ENCODE peak calls at places on chromosome 22, in eight cellular contexts. One of them, this sample, is unnamed.

GRCh38 chr22:40415531-40416266 is 45.3 kb downstream of the SGSM3 start:
- DNase-seq in IMR-90: peak; percentile 12
- DNase-seq in AG09309: no peak
- DNase-seq in uterus: no peak
- DNase-seq in fibroblast of pulmonary artery: peak; percentile 29
- DNase-seq in body of pancreas: no peak
- DNase-seq in prostate gland: no peak
- DNase-seq in heart left ventricle: no peak
- DNase-seq in this sample: no peak

GRCh38 chr22:44566911-44567310 is 68.9 kb upstream of the RTL6 start:
- DNase-seq in IMR-90: no peak
- DNase-seq in AG09309: no peak
- DNase-seq in uterus: no peak
- DNase-seq in fibroblast of pulmonary artery: no peak
- DNase-seq in body of pancreas: no peak
- DNase-seq in prostate gland: no peak
- DNase-seq in heart left ventricle: peak; percentile 21
- DNase-seq in this sample: no peak

GRCh38 chr22:40324468-40325305 is 21.6 kb upstream of the ADSL start:
- DNase-seq in IMR-90: no peak
- DNase-seq in AG09309: no peak
- DNase-seq in uterus: no peak
- DNase-seq in fibroblast of pulmonary artery: no peak
- DNase-seq in body of pancreas: no peak
- DNase-seq in prostate gland: no peak
- DNase-seq in heart left ventricle: no peak
- DNase-seq in this sample: no peak

GRCh38 chr22:44379817-44380560 is 67.2 kb upstream of the SHISAL1 start:
- DNase-seq in IMR-90: no peak
- DNase-seq in AG09309: no peak
- DNase-seq in uterus: no peak
- DNase-seq in fibroblast of pulmonary artery: no peak
- DNase-seq in body of pancreas: no peak
- DNase-seq in prostate gland: no peak
- DNase-seq in heart left ventricle: peak; percentile 13
- DNase-seq in this sample: no peak

GRCh38 chr22:48523761-48524160 is 1303.9 kb downstream of the BRD1 start:
- DNase-seq in IMR-90: no peak
- DNase-seq in AG09309: no peak
- DNase-seq in uterus: no peak
- DNase-seq in fibroblast of pulmonary artery: no peak
- DNase-seq in body of pancreas: no peak
- DNase-seq in prostate gland: no peak
- DNase-seq in heart left ventricle: no peak
- DNase-seq in this sample: no peak

GRCh38 chr22:20438678-20439492 is 1.3 kb upstream of the SCARF2 start:
- DNase-seq in IMR-90: no peak
- DNase-seq in AG09309: no peak
- DNase-seq in uterus: no peak
- DNase-seq in fibroblast of pulmonary artery: peak; percentile 18
- DNase-seq in body of pancreas: no peak
- DNase-seq in prostate gland: no peak
- DNase-seq in heart left ventricle: no peak
- DNase-seq in this sample: peak; percentile 67

GRCh38 chr22:41672780-41673509 is 15.7 kb downstream of the SNU13 start:
- DNase-seq in IMR-90: no peak
- DNase-seq in AG09309: no peak
- DNase-seq in uterus: no peak
- DNase-seq in fibroblast of pulmonary artery: no peak
- DNase-seq in body of pancreas: no peak
- DNase-seq in prostate gland: no peak
- DNase-seq in heart left ventricle: no peak
- DNase-seq in this sample: no peak

GRCh38 chr22:37051629-37052385 is at the start of gene KCTD17:
- DNase-seq in IMR-90: peak; percentile 59
- DNase-seq in AG09309: no peak
- DNase-seq in uterus: peak; percentile 74
- DNase-seq in fibroblast of pulmonary artery: peak; percentile 69
- DNase-seq in body of pancreas: peak; percentile 57
- DNase-seq in prostate gland: peak; percentile 32
- DNase-seq in heart left ventricle: peak; percentile 79
- DNase-seq in this sample: peak; percentile 76

GRCh38 chr22:44186737-44187136 is 6.0 kb downstream of the PARVG start:
- DNase-seq in IMR-90: no peak
- DNase-seq in AG09309: no peak
- DNase-seq in uterus: no peak
- DNase-seq in fibroblast of pulmonary artery: no peak
- DNase-seq in body of pancreas: no peak
- DNase-seq in prostate gland: no peak
- DNase-seq in heart left ventricle: no peak
- DNase-seq in this sample: no peak

GRCh38 chr22:44646141-44646540 is 55.9 kb upstream of the PRR5 start:
- DNase-seq in IMR-90: no peak
- DNase-seq in AG09309: no peak
- DNase-seq in uterus: no peak
- DNase-seq in fibroblast of pulmonary artery: no peak
- DNase-seq in body of pancreas: no peak
- DNase-seq in prostate gland: no peak
- DNase-seq in heart left ventricle: no peak
- DNase-seq in this sample: no peak

GRCh38 chr22:49850021-49850911 is 3.4 kb upstream of the ZBED4 start:
- DNase-seq in IMR-90: no peak
- DNase-seq in AG09309: no peak
- DNase-seq in uterus: no peak
- DNase-seq in fibroblast of pulmonary artery: no peak
- DNase-seq in body of pancreas: no peak
- DNase-seq in prostate gland: no peak
- DNase-seq in heart left ventricle: no peak
- DNase-seq in this sample: no peak
- H3K4me3 ChIP-seq in IMR-90: no peak overlapping the region
- H3K4me3 ChIP-seq in AG09309: no peak overlapping the region
- H3K4me3 ChIP-seq in uterus: no peak overlapping the region
- H3K4me3 ChIP-seq in fibroblast of pulmonary artery: no peak overlapping the region
- H3K4me3 ChIP-seq in body of pancreas: no peak overlapping the region
- H3K4me3 ChIP-seq in prostate gland: no peak overlapping the region
- H3K4me3 ChIP-seq in heart left ventricle: no peak overlapping the region
- H3K4me3 ChIP-seq in this sample: no peak overlapping the region

GRCh38 chr22:23181763-23182288 is 1.5 kb downstream of the BCR start:
- DNase-seq in IMR-90: no peak
- DNase-seq in AG09309: no peak
- DNase-seq in uterus: no peak
- DNase-seq in fibroblast of pulmonary artery: no peak
- DNase-seq in body of pancreas: no peak
- DNase-seq in prostate gland: no peak
- DNase-seq in heart left ventricle: no peak
- DNase-seq in this sample: no peak

GRCh38 chr22:23182289-23183106 is 2.2 kb downstream of the BCR start:
- DNase-seq in IMR-90: peak; percentile 19
- DNase-seq in AG09309: no peak
- DNase-seq in uterus: no peak
- DNase-seq in fibroblast of pulmonary artery: no peak
- DNase-seq in body of pancreas: no peak
- DNase-seq in prostate gland: peak; percentile 61
- DNase-seq in heart left ventricle: no peak
- DNase-seq in this sample: no peak

GRCh38 chr22:23180301-23180892 is at the start of gene BCR:
- DNase-seq in IMR-90: peak; percentile 65
- DNase-seq in AG09309: peak; percentile 10
- DNase-seq in uterus: peak; percentile 63
- DNase-seq in fibroblast of pulmonary artery: peak; percentile 71
- DNase-seq in body of pancreas: peak; percentile 75
- DNase-seq in prostate gland: peak; percentile 58
- DNase-seq in heart left ventricle: peak; percentile 78
- DNase-seq in this sample: peak; percentile 67

GRCh38 chr22:23179381-23180294 is 671 bp upstream of the BCR start:
- DNase-seq in IMR-90: no peak
- DNase-seq in AG09309: no peak
- DNase-seq in uterus: peak; percentile 50
- DNase-seq in fibroblast of pulmonary artery: no peak
- DNase-seq in body of pancreas: peak; percentile 40
- DNase-seq in prostate gland: no peak
- DNase-seq in heart left ventricle: peak; percentile 53
- DNase-seq in this sample: no peak

DNA sequence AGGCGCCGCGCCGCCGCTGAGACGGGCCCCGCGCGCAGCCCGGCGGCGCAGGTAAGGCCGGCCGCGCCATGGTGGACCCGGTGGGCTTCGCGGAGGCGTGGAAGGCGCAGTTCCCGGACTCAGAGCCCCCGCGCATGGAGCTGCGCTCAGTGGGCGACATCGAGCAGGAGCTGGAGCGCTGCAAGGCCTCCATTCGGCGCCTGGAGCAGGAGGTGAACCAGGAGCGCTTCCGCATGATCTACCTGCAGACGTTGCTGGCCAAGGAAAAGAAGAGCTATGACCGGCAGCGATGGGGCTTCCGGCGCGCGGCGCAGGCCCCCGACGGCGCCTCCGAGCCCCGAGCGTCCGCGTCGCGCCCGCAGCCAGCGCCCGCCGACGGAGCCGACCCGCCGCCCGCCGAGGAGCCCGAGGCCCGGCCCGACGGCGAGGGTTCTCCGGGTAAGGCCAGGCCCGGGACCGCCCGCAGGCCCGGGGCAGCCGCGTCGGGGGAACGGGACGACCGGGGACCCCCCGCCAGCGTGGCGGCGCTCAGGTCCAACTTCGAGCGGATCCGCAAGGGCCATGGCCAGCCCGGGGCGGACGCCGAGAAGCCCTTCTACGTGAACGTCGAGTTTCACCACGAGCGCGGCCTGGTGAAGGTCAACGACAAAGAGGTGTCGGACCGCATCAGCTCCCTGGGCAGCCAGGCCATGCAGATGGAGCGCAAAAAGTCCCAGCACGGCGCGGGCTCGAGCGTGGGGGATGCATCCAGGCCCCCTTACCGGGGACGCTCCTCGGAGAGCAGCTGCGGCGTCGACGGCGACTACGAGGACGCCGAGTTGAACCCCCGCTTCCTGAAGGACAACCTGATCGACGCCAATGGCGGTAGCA is 819 bp downstream of the BCR start:
- DNase-seq in IMR-90: no peak
- DNase-seq in AG09309: no peak
- DNase-seq in uterus: no peak
- DNase-seq in fibroblast of pulmonary artery: no peak
- DNase-seq in body of pancreas: peak; percentile 40
- DNase-seq in prostate gland: no peak
- DNase-seq in heart left ventricle: no peak
- DNase-seq in this sample: no peak
- TF ChIP-seq CTCF in IMR-90: no peak
- TF ChIP-seq CTCF in AG09309: no peak
- TF ChIP-seq CTCF in uterus: no peak
- TF ChIP-seq CTCF in fibroblast of pulmonary artery: no peak
- TF ChIP-seq CTCF in body of pancreas: no peak
- TF ChIP-seq CTCF in prostate gland: no peak
- TF ChIP-seq CTCF in heart left ventricle: no peak
- TF ChIP-seq CTCF in this sample: no peak

GRCh38 chr22:50249382-50250248 is 1.4 kb downstream of the HDAC10 start:
- DNase-seq in IMR-90: no peak
- DNase-seq in AG09309: no peak
- DNase-seq in uterus: no peak
- DNase-seq in fibroblast of pulmonary artery: no peak
- DNase-seq in body of pancreas: no peak
- DNase-seq in prostate gland: no peak
- DNase-seq in heart left ventricle: no peak
- DNase-seq in this sample: no peak
- H3K4me3 ChIP-seq in IMR-90: no peak overlapping the region
- H3K4me3 ChIP-seq in AG09309: peak overlapping the region; percentile 75
- H3K4me3 ChIP-seq in uterus: no peak overlapping the region
- H3K4me3 ChIP-seq in fibroblast of pulmonary artery: peak overlapping the region; percentile 72
- H3K4me3 ChIP-seq in body of pancreas: no peak overlapping the region
- H3K4me3 ChIP-seq in prostate gland: peak overlapping the region; percentile 47
- H3K4me3 ChIP-seq in heart left ventricle: peak overlapping the region; percentile 82
- H3K4me3 ChIP-seq in this sample: peak overlapping the region; percentile 83

GRCh38 chr22:27935897-27936296 is 16.8 kb upstream of the PITPNB start:
- DNase-seq in IMR-90: no peak
- DNase-seq in AG09309: no peak
- DNase-seq in uterus: no peak
- DNase-seq in fibroblast of pulmonary artery: no peak
- DNase-seq in body of pancreas: no peak
- DNase-seq in prostate gland: no peak
- DNase-seq in heart left ventricle: no peak
- DNase-seq in this sample: no peak

GRCh38 chr22:27933186-27933983 is 14.3 kb upstream of the PITPNB start:
- DNase-seq in IMR-90: no peak
- DNase-seq in AG09309: no peak
- DNase-seq in uterus: no peak
- DNase-seq in fibroblast of pulmonary artery: no peak
- DNase-seq in body of pancreas: peak; percentile 21
- DNase-seq in prostate gland: no peak
- DNase-seq in heart left ventricle: no peak
- DNase-seq in this sample: no peak

GRCh38 chr22:27934069-27934468 is 15.0 kb upstream of the PITPNB start:
- DNase-seq in IMR-90: no peak
- DNase-seq in AG09309: no peak
- DNase-seq in uterus: no peak
- DNase-seq in fibroblast of pulmonary artery: no peak
- DNase-seq in body of pancreas: no peak
- DNase-seq in prostate gland: no peak
- DNase-seq in heart left ventricle: no peak
- DNase-seq in this sample: no peak

GRCh38 chr22:27941143-27941542 is 22.1 kb upstream of the PITPNB start:
- DNase-seq in IMR-90: no peak
- DNase-seq in AG09309: no peak
- DNase-seq in uterus: no peak
- DNase-seq in fibroblast of pulmonary artery: no peak
- DNase-seq in body of pancreas: no peak
- DNase-seq in prostate gland: no peak
- DNase-seq in heart left ventricle: no peak
- DNase-seq in this sample: no peak

GRCh38 chr22:27937453-27937852 is 18.4 kb upstream of the PITPNB start:
- DNase-seq in IMR-90: no peak
- DNase-seq in AG09309: no peak
- DNase-seq in uterus: no peak
- DNase-seq in fibroblast of pulmonary artery: no peak
- DNase-seq in body of pancreas: no peak
- DNase-seq in prostate gland: no peak
- DNase-seq in heart left ventricle: no peak
- DNase-seq in this sample: no peak
- TF ChIP-seq CTCF in IMR-90: peak; percentile 19
- TF ChIP-seq CTCF in AG09309: peak; percentile 8
- TF ChIP-seq CTCF in uterus: no peak
- TF ChIP-seq CTCF in fibroblast of pulmonary artery: peak; percentile 28
- TF ChIP-seq CTCF in body of pancreas: no peak
- TF ChIP-seq CTCF in prostate gland: no peak
- TF ChIP-seq CTCF in heart left ventricle: no peak
- TF ChIP-seq CTCF in this sample: no peak

DNA sequence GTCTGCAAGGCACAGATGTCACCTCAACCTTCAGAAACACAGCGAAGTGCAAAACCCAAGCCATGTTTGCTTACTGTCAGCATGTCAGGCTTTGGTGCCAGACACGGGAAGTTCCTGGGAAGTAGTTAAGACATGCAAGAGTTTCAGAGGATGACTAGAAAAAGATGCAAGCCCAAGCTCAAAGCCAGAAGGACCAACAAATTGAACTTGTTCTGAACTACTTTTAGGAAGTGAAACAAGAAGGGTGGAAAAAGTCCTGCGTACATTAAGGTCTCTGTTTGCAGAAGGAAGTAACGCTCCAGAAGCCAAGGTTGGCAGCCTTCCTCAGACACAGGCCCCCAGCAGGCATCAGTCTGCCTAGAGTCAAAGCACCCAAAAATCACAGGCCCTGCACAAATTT is 2.6 kb downstream of the AP1B1 start:
- DNase-seq in IMR-90: no peak
- DNase-seq in AG09309: no peak
- DNase-seq in uterus: no peak
- DNase-seq in fibroblast of pulmonary artery: no peak
- DNase-seq in body of pancreas: peak; percentile 69
- DNase-seq in prostate gland: no peak
- DNase-seq in heart left ventricle: no peak
- DNase-seq in this sample: no peak
- H3K4me3 ChIP-seq in IMR-90: no peak overlapping the region
- H3K4me3 ChIP-seq in AG09309: no peak overlapping the region
- H3K4me3 ChIP-seq in uterus: no peak overlapping the region
- H3K4me3 ChIP-seq in fibroblast of pulmonary artery: no peak overlapping the region
- H3K4me3 ChIP-seq in body of pancreas: no peak overlapping the region
- H3K4me3 ChIP-seq in prostate gland: no peak overlapping the region
- H3K4me3 ChIP-seq in heart left ventricle: no peak overlapping the region
- H3K4me3 ChIP-seq in this sample: no peak overlapping the region

This sample was measured in foreskin fibroblast.